ENCODE peak calls at places on chromosome 12, in eight cellular contexts. L, Y, F, H, B, N, K and S are unnamed samples.

GRCh38 chr12:107514887-107515445 is 170.6 kb upstream of the PWP1 start:
- DNase-seq in L (no peak), Y (no peak), F (peak; percentile 46), H (no peak), B (no peak), N (no peak), K (no peak), S (no peak)

GRCh38 chr12:1873531-1874149 is 44.8 kb downstream of the CACNA2D4 start:
- DNase-seq in L (no peak), Y (no peak), F (no peak), H (no peak), B (no peak), N (no peak), K (peak; percentile 74), S (no peak)

GRCh38 chr12:55724226-55724939 is 4.2 kb downstream of the RDH5 start:
- DNase-seq in L (no peak), Y (peak; percentile 83), F (peak; percentile 60), H (peak; percentile 82), B (peak; percentile 76), N (peak; percentile 67), K (peak; percentile 93), S (peak; percentile 69)

GRCh38 chr12:52870361-52871290 is 21.8 kb upstream of the KRT78 start:
- DNase-seq in L (no peak), Y (peak; percentile 78), F (peak; percentile 45), H (peak; percentile 91), B (peak; percentile 81), N (peak; percentile 37), K (peak; percentile 95), S (peak; percentile 71)

GRCh38 chr12:23204933-23205778 is 580.2 kb downstream of the ETNK1 start:
- DNase-seq in L (no peak), Y (peak; percentile 12), F (peak; percentile 54), H (no peak), B (no peak), N (no peak), K (no peak), S (no peak)

GRCh38 chr12:57263096-57263495 is 12.1 kb upstream of the STAC3 start:
- DNase-seq in L (no peak), Y (no peak), F (no peak), H (no peak), B (no peak), N (no peak), K (no peak), S (no peak)

GRCh38 chr12:7108928-7109920 is at the start of gene C1RL:
- DNase-seq in L (peak; percentile 97), Y (peak; percentile 94), F (peak; percentile 89), H (peak; percentile 93), B (peak; percentile 94), N (peak; percentile 93), K (peak; percentile 99), S (peak; percentile 89)

GRCh38 chr12:88052686-88053085 is 23.5 kb upstream of the C12orf50 start:
- DNase-seq in L (no peak), Y (peak; percentile 42), F (peak; percentile 30), H (peak; percentile 13), B (no peak), N (no peak), K (no peak), S (no peak)

GRCh38 chr12:121787063-121787774 is 6.3 kb downstream of the RHOF start:
- DNase-seq in L (no peak), Y (peak; percentile 52), F (no peak), H (peak; percentile 59), B (peak; percentile 65), N (no peak), K (no peak), S (peak; percentile 98)

GRCh38 chr12:51392556-51393237 is 1.5 kb upstream of the GALNT6 start:
- DNase-seq in L (no peak), Y (peak; percentile 49), F (no peak), H (peak; percentile 39), B (no peak), N (no peak), K (peak; percentile 79), S (no peak)

GRCh38 chr12:109421355-109422087 is 55.6 kb downstream of the KCTD10 start:
- DNase-seq in L (no peak), Y (no peak), F (no peak), H (no peak), B (no peak), N (no peak), K (no peak), S (no peak)

GRCh38 chr12:88784166-88784565 is 203.9 kb upstream of the KITLG start:
- DNase-seq in L (no peak), Y (no peak), F (no peak), H (no peak), B (no peak), N (no peak), K (no peak), S (no peak)

GRCh38 chr12:65854629-65855028 is 30.3 kb downstream of the HMGA2 start:
- DNase-seq in L (no peak), Y (no peak), F (peak; percentile 39), H (no peak), B (no peak), N (no peak), K (no peak), S (no peak)

GRCh38 chr12:109475993-109476806 is 900 bp downstream of the KCTD10 start:
- DNase-seq in L (no peak), Y (no peak), F (no peak), H (no peak), B (no peak), N (no peak), K (no peak), S (peak; percentile 35)

GRCh38 chr12:5503371-5503770 is 71.5 kb downstream of the NTF3 start:
- DNase-seq in L (no peak), Y (no peak), F (no peak), H (no peak), B (no peak), N (no peak), K (peak; percentile 53), S (no peak)

GRCh38 chr12:101604132-101604531 is 9.4 kb downstream of the MYBPC1 start:
- DNase-seq in L (no peak), Y (no peak), F (peak; percentile 94), H (no peak), B (no peak), N (no peak), K (no peak), S (no peak)

GRCh38 chr12:27627123-27627835 is 69.0 kb upstream of the REP15 start:
- DNase-seq in L (peak; percentile 38), Y (no peak), F (no peak), H (no peak), B (no peak), N (no peak), K (no peak), S (no peak)

GRCh38 chr12:1607940-1608782 is 13.8 kb upstream of the FBXL14 start:
- DNase-seq in L (no peak), Y (no peak), F (no peak), H (no peak), B (no peak), N (no peak), K (no peak), S (no peak)

GRCh38 chr12:5432011-5432400 is at the start of gene NTF3:
- DNase-seq in L (no peak), Y (peak; percentile 21), F (no peak), H (no peak), B (no peak), N (no peak), K (peak; percentile 86), S (no peak)

GRCh38 chr12:51873251-51873994 is 14.5 kb upstream of the ANKRD33 start:
- DNase-seq in L (no peak), Y (no peak), F (no peak), H (no peak), B (no peak), N (no peak), K (no peak), S (no peak)

GRCh38 chr12:1302471-1302870 is 291.9 kb downstream of the FBXL14 start:
- DNase-seq in L (no peak), Y (no peak), F (no peak), H (no peak), B (no peak), N (no peak), K (no peak), S (no peak)

GRCh38 chr12:123148223-123148622 is 2.7 kb downstream of the PITPNM2 start:
- DNase-seq in L (no peak), Y (no peak), F (no peak), H (no peak), B (no peak), N (no peak), K (peak; percentile 14), S (no peak)
- H3K4me3 ChIP-seq in L (no peak overlapping the region), Y (no peak overlapping the region), F (no peak overlapping the region), H (no peak overlapping the region), B (no peak overlapping the region), N (no peak overlapping the region), K (no peak overlapping the region), S (no peak overlapping the region)

DNA sequence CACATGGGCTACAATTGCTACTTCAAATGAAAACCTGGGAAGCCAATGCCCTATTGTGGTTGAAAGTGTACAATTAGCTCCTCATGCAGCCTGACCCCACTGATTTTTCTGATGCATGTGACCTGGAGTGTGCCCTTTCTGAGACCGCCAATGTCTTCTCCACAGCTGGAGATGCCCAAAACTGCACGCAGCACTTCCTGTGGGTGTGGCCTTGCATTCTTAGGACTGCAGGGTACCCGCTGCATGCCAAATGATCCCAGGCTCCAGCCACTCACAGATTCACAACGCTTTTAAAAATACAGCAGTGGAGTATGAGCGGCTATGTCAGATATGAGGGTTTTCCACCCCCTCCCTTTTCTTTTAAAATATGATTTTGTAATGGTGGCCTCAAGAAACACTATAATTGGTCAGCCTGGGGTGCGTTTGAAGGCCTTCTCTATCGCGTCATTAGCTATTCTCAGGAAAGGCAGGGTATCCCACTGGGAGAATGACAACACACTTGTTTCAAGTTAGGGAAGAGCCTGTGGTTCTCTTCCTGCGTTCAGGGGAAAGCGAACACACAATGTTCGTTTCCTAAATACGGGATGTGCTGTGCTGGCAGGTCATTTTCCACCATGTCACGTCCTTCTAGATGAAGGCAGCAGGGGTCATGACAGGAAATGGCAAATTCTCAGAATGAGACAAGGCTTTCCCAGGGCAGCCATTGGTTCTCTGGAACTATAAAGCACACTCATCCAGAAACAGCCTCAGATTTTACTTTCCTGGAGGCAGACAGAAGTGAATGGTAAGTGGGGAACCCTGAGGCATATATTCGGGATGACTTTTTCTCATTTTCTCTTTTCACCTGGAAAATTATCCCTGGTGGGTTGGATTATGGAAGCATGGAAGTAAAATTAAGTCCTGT is at the start of gene APOLD1:
- DNase-seq in L (peak; percentile 76), Y (no peak), F (no peak), H (no peak), B (no peak), N (no peak), K (no peak), S (peak; percentile 19)
- TF ChIP-seq POLR2A in L (peak; percentile 61), Y (peak; percentile 63), F (no peak), H (peak; percentile 44), B (no peak), N (peak; percentile 65), K (no peak), S (peak; percentile 54)

DNA sequence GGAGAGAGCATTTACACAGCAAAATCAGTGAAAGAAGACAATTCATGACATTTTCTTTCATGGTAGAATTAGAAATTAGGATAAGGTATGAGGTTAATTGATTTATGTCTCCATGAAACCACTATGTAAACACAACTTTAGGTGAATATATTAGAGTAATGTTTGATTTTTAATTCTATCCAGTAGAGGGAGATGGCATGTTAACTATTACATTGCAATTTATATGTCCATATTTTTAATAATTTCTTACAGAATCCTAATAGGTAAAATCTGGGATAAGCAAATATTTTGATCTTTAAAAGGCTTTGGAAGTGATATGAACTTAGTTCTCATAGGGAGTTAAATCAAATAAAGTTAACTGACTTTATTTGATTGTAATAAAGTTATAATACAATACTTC is 373.4 kb upstream of the PDE3A start:
- DNase-seq in L (no peak), Y (no peak), F (no peak), H (no peak), B (no peak), N (no peak), K (no peak), S (no peak)
- TF ChIP-seq CTCF in L (no peak), Y (peak; percentile 10), F (no peak), H (no peak), B (no peak), N (no peak), K (no peak), S (no peak)

GRCh38 chr12:94266796-94267529 is 118.6 kb downstream of the PLXNC1 start:
- DNase-seq in L (no peak), Y (no peak), F (no peak), H (no peak), B (no peak), N (no peak), K (no peak), S (no peak)
- H3K4me3 ChIP-seq in L (no peak overlapping the region), Y (no peak overlapping the region), F (no peak overlapping the region), H (no peak overlapping the region), B (no peak overlapping the region), N (no peak overlapping the region), K (no peak overlapping the region), S (no peak overlapping the region)